ENCODE peak calls at places on chromosome 12, in nine cellular contexts. Y is pancreas; L is naive thymus-derived CD8-positive, alpha-beta T cell; N is GM13976; X is left cardiac atrium; U is stimulated activated CD4-positive, alpha-beta T cell treated with anti-CD3 and anti-CD28 coated beads, TNF-alpha, amount 100 ng/mL, for 24 hours; E is GM03348; C is cerebellum; R is dorsolateral prefrontal cortex. S is an unnamed sample.

GRCh38 chr12:126390969-126391566 is 1325.8 kb downstream of the AACS start:
- DNase-seq in Y (no peak), L (no peak), N (no peak), X (no peak), U (no peak), E (no peak), C (no peak), R (no peak), S (no peak)

GRCh38 chr12:90922068-90922743 is 32.8 kb downstream of the CCER1 start:
- DNase-seq in Y (no peak), L (no peak), N (no peak), X (no peak), U (no peak), E (peak), C (no peak), R (no peak), S (no peak)

GRCh38 chr12:115922952-115923564 is 354.4 kb downstream of the MED13L start:
- DNase-seq in Y (no peak), L (no peak), N (no peak), X (no peak), U (no peak), E (no peak), C (no peak), R (no peak), S (no peak)

GRCh38 chr12:114499338-114499737 is 93.4 kb upstream of the TBX5 start:
- DNase-seq in Y (no peak), L (no peak), N (no peak), X (no peak), U (no peak), E (peak), C (no peak), R (no peak), S (no peak)

GRCh38 chr12:67697443-67697842 is 48.9 kb downstream of the DYRK2 start:
- DNase-seq in Y (no peak), L (no peak), N (no peak), X (no peak), U (no peak), E (no peak), C (no peak), R (no peak), S (no peak)

GRCh38 chr12:96427269-96427729 is 27.1 kb upstream of the CDK17 start:
- DNase-seq in Y (no peak), L (no peak), N (no peak), X (peak), U (no peak), E (peak), C (no peak), R (no peak), S (no peak)

GRCh38 chr12:45483571-45483970 is 245.9 kb upstream of the ARID2 start:
- DNase-seq in Y (no peak), L (no peak), N (no peak), X (peak), U (no peak), E (no peak), C (no peak), R (no peak), S (no peak)

GRCh38 chr12:6062427-6063378 is 61.8 kb downstream of the VWF start:
- DNase-seq in Y (no peak), L (peak), N (peak), X (no peak), U (peak), E (peak), C (peak), R (peak), S (peak)

GRCh38 chr12:76785407-76785806 is 21.5 kb downstream of the ZDHHC17 start:
- DNase-seq in Y (no peak), L (no peak), N (no peak), X (no peak), U (no peak), E (no peak), C (no peak), R (no peak), S (no peak)

GRCh38 chr12:70006619-70006973 is 181.6 kb downstream of the MYRFL start:
- DNase-seq in Y (no peak), L (no peak), N (no peak), X (no peak), U (no peak), E (no peak), C (no peak), R (no peak), S (no peak)

GRCh38 chr12:122102331-122102730 is 23.8 kb downstream of the MLXIP start:
- DNase-seq in Y (no peak), L (no peak), N (no peak), X (no peak), U (no peak), E (no peak), C (no peak), R (peak), S (no peak)

GRCh38 chr12:22880331-22880730 is 255.4 kb downstream of the ETNK1 start:
- DNase-seq in Y (no peak), L (no peak), N (no peak), X (no peak), U (no peak), E (no peak), C (no peak), R (no peak), S (no peak)

GRCh38 chr12:92543359-92543758 is 159.4 kb upstream of the PLEKHG7 start:
- DNase-seq in Y (no peak), L (no peak), N (no peak), X (no peak), U (no peak), E (no peak), C (no peak), R (no peak), S (peak)

GRCh38 chr12:1606021-1606622 is 11.7 kb upstream of the FBXL14 start:
- DNase-seq in Y (peak), L (no peak), N (peak), X (peak), U (peak), E (peak), C (peak), R (peak), S (peak)

GRCh38 chr12:110627500-110628195 is 13.7 kb downstream of the TCTN1 start:
- DNase-seq in Y (no peak), L (no peak), N (no peak), X (no peak), U (no peak), E (no peak), C (no peak), R (no peak), S (no peak)

GRCh38 chr12:79674629-79675028 is 16.1 kb downstream of the PAWR start:
- DNase-seq in Y (no peak), L (no peak), N (no peak), X (no peak), U (no peak), E (peak), C (no peak), R (no peak), S (no peak)

GRCh38 chr12:53123578-53124351 is 20.5 kb downstream of the SOAT2 start:
- DNase-seq in Y (no peak), L (no peak), N (peak), X (no peak), U (no peak), E (peak), C (no peak), R (no peak), S (no peak)

GRCh38 chr12:109597795-109598427 is 24.3 kb downstream of the MVK start:
- DNase-seq in Y (peak), L (peak), N (peak), X (peak), U (peak), E (peak), C (peak), R (peak), S (peak)

GRCh38 chr12:13345722-13346121 is 149.2 kb downstream of the EMP1 start:
- DNase-seq in Y (no peak), L (no peak), N (no peak), X (no peak), U (no peak), E (no peak), C (no peak), R (no peak), S (no peak)

GRCh38 chr12:39605996-39606395 is 13.6 kb downstream of the ABCD2 start:
- DNase-seq in Y (no peak), L (no peak), N (no peak), X (no peak), U (no peak), E (no peak), C (no peak), R (no peak), S (no peak)

GRCh38 chr12:108583971-108584370 is 13.9 kb downstream of the TMEM119 start:
- DNase-seq in Y (no peak), L (no peak), N (peak), X (no peak), U (no peak), E (no peak), C (no peak), R (no peak), S (no peak)

GRCh38 chr12:94660436-94660835 is 10.1 kb upstream of the TMCC3 start:
- DNase-seq in Y (no peak), L (no peak), N (no peak), X (no peak), U (no peak), E (no peak), C (no peak), R (no peak), S (no peak)

GRCh38 chr12:111412007-111412829 is 6.5 kb downstream of the SH2B3 start:
- DNase-seq in Y (no peak), L (no peak), N (no peak), X (peak), U (no peak), E (no peak), C (no peak), R (no peak), S (no peak)

GRCh38 chr12:810635-811415 is 58.4 kb downstream of the WNK1 start:
- DNase-seq in Y (no peak), L (no peak), N (peak), X (no peak), U (no peak), E (no peak), C (no peak), R (no peak), S (no peak)

GRCh38 chr12:2129076-2129475 is 76.3 kb downstream of the CACNA1C start:
- DNase-seq in Y (no peak), L (no peak), N (no peak), X (no peak), U (no peak), E (peak), C (no peak), R (no peak), S (no peak)

GRCh38 chr12:100752841-100753240 is 41.7 kb upstream of the ANO4 start:
- DNase-seq in Y (no peak), L (no peak), N (no peak), X (no peak), U (no peak), E (no peak), C (no peak), R (no peak), S (no peak)